ENCODE peak calls at places on chromosome 14, in ten cellular contexts. I is CD14-positive monocyte, L is kidney epithelial cell, B is natural killer cell, N is sigmoid colon, F is fibroblast of mammary gland, D is stomach, Q is IMR-90, T is pancreas, O is Peyer's patch. C is an unnamed sample.

GRCh38 chr14:87014854-87015253 is 978.1 kb downstream of the GALC start:
- DNase-seq in I (no peak), L (no peak), B (no peak), N (no peak), F (no peak), D (no peak), Q (no peak), T (no peak), O (no peak), C (no peak)

GRCh38 chr14:75259946-75260545 is 18.6 kb upstream of the FOS start:
- DNase-seq in I (no peak), L (no peak), B (no peak), N (no peak), F (no peak), D (no peak), Q (no peak), T (no peak), O (no peak), C (no peak)

GRCh38 chr14:99807413-99808132 is 14.4 kb downstream of the EML1 start:
- DNase-seq in I (no peak), L (no peak), B (no peak), N (no peak), F (peak), D (no peak), Q (no peak), T (no peak), O (no peak), C (no peak)

GRCh38 chr14:55133416-55133815 is 4.4 kb downstream of the LGALS3 start:
- DNase-seq in I (no peak), L (no peak), B (no peak), N (no peak), F (peak), D (no peak), Q (peak), T (no peak), O (no peak), C (no peak)

GRCh38 chr14:69701269-69701668 is 65.7 kb upstream of the SRSF5 start:
- DNase-seq in I (no peak), L (no peak), B (no peak), N (no peak), F (no peak), D (no peak), Q (no peak), T (no peak), O (no peak), C (no peak)

GRCh38 chr14:69241577-69241976 is 18.4 kb upstream of the GALNT16 start:
- DNase-seq in I (no peak), L (no peak), B (no peak), N (no peak), F (peak), D (no peak), Q (no peak), T (no peak), O (no peak), C (no peak)

GRCh38 chr14:69586420-69586819 is 11.7 kb upstream of the CCDC177 start:
- DNase-seq in I (no peak), L (no peak), B (no peak), N (no peak), F (peak), D (no peak), Q (no peak), T (no peak), O (no peak), C (no peak)

GRCh38 chr14:34496679-34497513 is 34.9 kb upstream of the SPTSSA start:
- DNase-seq in I (peak), L (peak), B (no peak), N (peak), F (peak), D (peak), Q (peak), T (peak), O (peak), C (peak)

GRCh38 chr14:98130691-98131090 is 1141.3 kb downstream of the BCL11B start:
- DNase-seq in I (no peak), L (no peak), B (no peak), N (no peak), F (no peak), D (no peak), Q (no peak), T (no peak), O (no peak), C (no peak)

GRCh38 chr14:99026471-99026870 is 245.5 kb downstream of the BCL11B start:
- DNase-seq in I (no peak), L (no peak), B (no peak), N (no peak), F (no peak), D (no peak), Q (no peak), T (no peak), O (no peak), C (no peak)

GRCh38 chr14:56659964-56660551 is 80.5 kb downstream of the TMEM260 start:
- DNase-seq in I (no peak), L (peak), B (no peak), N (no peak), F (peak), D (no peak), Q (peak), T (no peak), O (no peak), C (no peak)

GRCh38 chr14:29836395-29836794 is 91.3 kb downstream of the PRKD1 start:
- DNase-seq in I (no peak), L (no peak), B (no peak), N (no peak), F (no peak), D (no peak), Q (no peak), T (no peak), O (no peak), C (no peak)

GRCh38 chr14:70192915-70193314 is 4.2 kb upstream of the SLC8A3 start:
- DNase-seq in I (no peak), L (no peak), B (no peak), N (no peak), F (no peak), D (no peak), Q (no peak), T (no peak), O (no peak), C (no peak)

GRCh38 chr14:38279556-38279955 is 23.7 kb upstream of the CLEC14A start:
- DNase-seq in I (no peak), L (no peak), B (no peak), N (no peak), F (no peak), D (no peak), Q (no peak), T (no peak), O (no peak), C (no peak)

GRCh38 chr14:24892730-24893059 is 157.3 kb downstream of the STXBP6 start:
- DNase-seq in I (no peak), L (no peak), B (no peak), N (no peak), F (no peak), D (no peak), Q (no peak), T (no peak), O (no peak), C (no peak)

GRCh38 chr14:88660056-88660455 is 97.2 kb downstream of the ZC3H14 start:
- DNase-seq in I (no peak), L (no peak), B (no peak), N (no peak), F (peak), D (no peak), Q (peak), T (no peak), O (no peak), C (no peak)

GRCh38 chr14:58747181-58747580 is 109.4 kb downstream of the DACT1 start:
- DNase-seq in I (peak), L (peak), B (no peak), N (peak), F (peak), D (no peak), Q (peak), T (peak), O (no peak), C (no peak)

GRCh38 chr14:53458368-53458814 is 305.3 kb upstream of the DDHD1 start:
- DNase-seq in I (no peak), L (peak), B (no peak), N (no peak), F (peak), D (no peak), Q (peak), T (no peak), O (no peak), C (no peak)

GRCh38 chr14:96167224-96168148 is 37.2 kb upstream of the BDKRB2 start:
- DNase-seq in I (no peak), L (no peak), B (no peak), N (peak), F (peak), D (no peak), Q (peak), T (peak), O (no peak), C (no peak)

GRCh38 chr14:73824536-73824935 is 27.1 kb upstream of the PTGR2 start:
- DNase-seq in I (no peak), L (no peak), B (no peak), N (no peak), F (no peak), D (no peak), Q (no peak), T (no peak), O (no peak), C (no peak)

GRCh38 chr14:102980409-102980810 is 57.9 kb downstream of the AMN start:
- DNase-seq in I (no peak), L (no peak), B (no peak), N (no peak), F (peak), D (no peak), Q (no peak), T (no peak), O (no peak), C (no peak)

GRCh38 chr14:52950410-52950897 is 396 bp downstream of the FERMT2 start:
- DNase-seq in I (no peak), L (no peak), B (no peak), N (peak), F (peak), D (peak), Q (peak), T (peak), O (no peak), C (peak)

GRCh38 chr14:98182385-98183055 is 1089.5 kb downstream of the BCL11B start:
- DNase-seq in I (no peak), L (no peak), B (no peak), N (no peak), F (no peak), D (no peak), Q (no peak), T (no peak), O (no peak), C (no peak)

GRCh38 chr14:55867726-55868125 is 250.5 kb upstream of the PELI2 start:
- DNase-seq in I (no peak), L (no peak), B (no peak), N (no peak), F (peak), D (no peak), Q (peak), T (no peak), O (no peak), C (no peak)

GRCh38 chr14:103329421-103330347 is 4.4 kb upstream of the EIF5 start:
- DNase-seq in I (peak), L (no peak), B (no peak), N (no peak), F (peak), D (peak), Q (peak), T (peak), O (no peak), C (peak)

GRCh38 chr14:46672128-46672527 is 20.5 kb upstream of the RPL10L start:
- DNase-seq in I (no peak), L (no peak), B (no peak), N (no peak), F (no peak), D (no peak), Q (no peak), T (no peak), O (no peak), C (no peak)

GRCh38 chr14:90488256-90488655 is 91.4 kb downstream of the CALM1 start:
- DNase-seq in I (no peak), L (no peak), B (no peak), N (no peak), F (no peak), D (no peak), Q (no peak), T (no peak), O (no peak), C (no peak)

GRCh38 chr14:76090611-76091010 is 61.1 kb upstream of the GPATCH2L start:
- DNase-seq in I (no peak), L (no peak), B (no peak), N (no peak), F (peak), D (no peak), Q (no peak), T (no peak), O (no peak), C (no peak)

GRCh38 chr14:48023881-48024280 is 348.5 kb upstream of the MDGA2 start:
- DNase-seq in I (no peak), L (no peak), B (no peak), N (no peak), F (no peak), D (no peak), Q (no peak), T (no peak), O (no peak), C (no peak)

GRCh38 chr14:58659846-58660245 is 22.1 kb downstream of the DACT1 start:
- DNase-seq in I (no peak), L (no peak), B (no peak), N (peak), F (no peak), D (no peak), Q (no peak), T (peak), O (no peak), C (no peak)

GRCh38 chr14:93120952-93121834 is 5.5 kb upstream of the ITPK1 start:
- DNase-seq in I (no peak), L (no peak), B (no peak), N (no peak), F (peak), D (no peak), Q (no peak), T (no peak), O (no peak), C (no peak)

GRCh38 chr14:102593841-102594170 is 1.4 kb downstream of the RCOR1 start:
- DNase-seq in I (no peak), L (no peak), B (no peak), N (no peak), F (no peak), D (no peak), Q (no peak), T (no peak), O (no peak), C (no peak)

GRCh38 chr14:36663404-36664321 is 2.0 kb downstream of the PAX9 start:
- DNase-seq in I (no peak), L (no peak), B (no peak), N (no peak), F (peak), D (no peak), Q (no peak), T (no peak), O (no peak), C (no peak)

GRCh38 chr14:63952933-63953437 is 100.2 kb downstream of the SYNE2 start:
- DNase-seq in I (no peak), L (no peak), B (no peak), N (no peak), F (peak), D (no peak), Q (peak), T (no peak), O (no peak), C (no peak)

DNA sequence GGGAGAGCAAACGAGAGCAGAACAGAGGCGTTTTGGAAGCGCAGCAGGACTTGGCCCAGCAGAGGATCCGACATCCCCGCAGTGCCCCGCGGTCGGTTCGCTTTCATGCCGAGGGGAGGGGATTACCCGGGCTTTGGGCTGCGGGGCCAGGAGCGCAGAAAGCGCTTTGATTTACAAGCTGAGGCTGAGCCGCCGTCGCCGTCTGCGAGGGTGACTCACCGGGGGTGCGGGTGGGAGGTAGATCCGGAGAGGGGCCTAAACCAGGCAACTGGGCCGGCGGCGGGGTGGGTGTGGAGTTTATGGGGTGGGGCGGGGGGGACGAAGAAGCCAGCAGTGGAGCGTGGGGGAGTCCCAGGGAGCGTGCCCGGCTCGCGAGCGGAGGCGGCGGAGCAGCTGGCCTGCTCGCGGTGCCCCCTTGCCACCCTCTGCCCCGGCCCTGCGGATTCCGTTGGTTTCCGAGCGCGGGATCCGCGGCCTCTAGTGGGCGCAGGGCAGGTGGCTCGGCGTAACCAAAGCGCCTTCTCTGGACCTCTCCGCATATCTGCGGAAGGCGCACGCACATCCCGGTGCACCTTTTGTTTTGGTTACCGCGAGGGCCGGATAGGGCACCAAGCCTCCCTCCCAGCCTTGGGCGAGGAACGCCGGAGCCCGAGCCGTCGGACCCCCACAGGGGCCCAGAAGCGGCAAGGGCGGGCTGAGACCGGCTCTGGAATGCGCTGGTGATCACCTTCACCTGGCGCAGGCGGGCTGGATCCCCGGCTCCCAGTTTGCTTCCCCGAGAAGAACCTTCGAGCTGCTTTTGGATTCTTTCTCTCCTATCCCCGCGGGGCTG is 2.6 kb downstream of the SIX4 start:
- DNase-seq in I (no peak), L (no peak), B (peak), N (peak), F (peak), D (peak), Q (peak), T (peak), O (no peak), C (peak)
- TF ChIP-seq CTCF in I (no peak), L (peak), B (no peak), N (no peak), F (no peak), D (peak), Q (peak), T (peak), O (no peak), C (no peak)

GRCh38 chr14:101558739-101559240 is 2.5 kb upstream of the DIO3 start:
- DNase-seq in I (no peak), L (no peak), B (no peak), N (no peak), F (no peak), D (no peak), Q (no peak), T (no peak), O (no peak), C (no peak)

GRCh38 chr14:101559250-101559623 is 2.1 kb upstream of the DIO3 start:
- DNase-seq in I (no peak), L (no peak), B (no peak), N (no peak), F (no peak), D (no peak), Q (no peak), T (no peak), O (no peak), C (no peak)

GRCh38 chr14:101560534-101561113 is 671 bp upstream of the DIO3 start:
- DNase-seq in I (no peak), L (no peak), B (no peak), N (no peak), F (no peak), D (no peak), Q (no peak), T (no peak), O (no peak), C (no peak)

GRCh38 chr14:101561145-101561896 is at the start of gene DIO3:
- DNase-seq in I (no peak), L (no peak), B (no peak), N (no peak), F (no peak), D (no peak), Q (no peak), T (peak), O (no peak), C (no peak)

GRCh38 chr14:101559624-101560533 is 1.4 kb upstream of the DIO3 start:
- DNase-seq in I (no peak), L (no peak), B (no peak), N (peak), F (no peak), D (no peak), Q (peak), T (peak), O (no peak), C (no peak)
- TF ChIP-seq CTCF in I (no peak), L (no peak), B (no peak), N (no peak), F (no peak), D (peak), Q (peak), T (no peak), O (peak), C (no peak)

GRCh38 chr14:35504260-35504659 is 29.7 kb upstream of the INSM2 start:
- DNase-seq in I (no peak), L (no peak), B (no peak), N (no peak), F (no peak), D (no peak), Q (no peak), T (no peak), O (no peak), C (no peak)
- TF ChIP-seq CTCF in I (no peak), L (no peak), B (no peak), N (no peak), F (no peak), D (no peak), Q (no peak), T (no peak), O (no peak), C (no peak)

GRCh38 chr14:105201156-105201927 is 20.2 kb upstream of the NUDT14 start:
- DNase-seq in I (no peak), L (no peak), B (no peak), N (no peak), F (no peak), D (no peak), Q (no peak), T (peak), O (no peak), C (no peak)
- TF ChIP-seq CTCF in I (peak), L (peak), B (no peak), N (no peak), F (no peak), D (peak), Q (no peak), T (no peak), O (no peak), C (no peak)

GRCh38 chr14:44009642-44010041 is 497.4 kb downstream of the FSCB start:
- DNase-seq in I (no peak), L (no peak), B (no peak), N (no peak), F (no peak), D (no peak), Q (no peak), T (no peak), O (no peak), C (no peak)

GRCh38 chr14:44010071-44010470 is 497.0 kb downstream of the FSCB start:
- DNase-seq in I (no peak), L (no peak), B (no peak), N (no peak), F (no peak), D (no peak), Q (no peak), T (no peak), O (no peak), C (no peak)

GRCh38 chr14:44010595-44010994 is 496.5 kb downstream of the FSCB start:
- DNase-seq in I (no peak), L (no peak), B (no peak), N (no peak), F (no peak), D (no peak), Q (no peak), T (no peak), O (no peak), C (no peak)
- TF ChIP-seq CTCF in I (no peak), L (no peak), B (no peak), N (no peak), F (no peak), D (no peak), Q (no peak), T (no peak), O (no peak), C (no peak)

DNA sequence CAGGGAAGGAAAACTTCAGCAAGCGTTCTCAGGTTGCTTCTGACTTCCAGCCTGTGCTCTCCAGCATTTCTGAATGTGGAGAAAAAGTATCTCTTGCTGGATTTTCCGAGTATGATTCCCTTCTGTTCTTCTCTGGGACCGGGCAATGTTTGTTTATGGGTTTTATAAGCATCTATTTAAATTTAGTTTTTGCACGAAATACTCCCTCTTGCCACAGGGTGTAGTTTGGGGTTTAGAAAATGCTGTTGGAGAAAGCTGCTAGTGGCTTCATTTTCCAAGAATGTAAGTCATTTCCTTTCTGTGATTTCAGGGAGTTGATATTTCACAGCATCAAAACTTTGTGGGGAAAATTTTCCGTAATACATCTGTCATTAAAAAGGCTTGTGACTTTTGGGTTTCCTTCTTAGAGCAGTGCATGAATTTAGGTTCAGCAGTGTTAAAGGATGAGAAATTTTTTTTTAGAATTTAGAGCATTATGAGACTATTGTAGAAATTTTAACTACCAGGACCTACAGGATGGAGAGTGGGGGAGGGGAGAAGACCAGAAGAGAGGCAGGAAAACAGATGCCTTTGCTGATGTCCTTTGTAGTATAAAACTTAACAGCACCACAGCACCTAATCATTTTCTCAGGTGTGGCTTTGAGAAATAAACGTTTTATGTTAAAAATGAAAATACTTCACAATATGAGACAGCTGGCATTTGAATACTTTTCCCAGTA is 1.5 kb downstream of the FRMD6 start:
- DNase-seq in I (no peak), L (no peak), B (no peak), N (no peak), F (peak), D (no peak), Q (peak), T (no peak), O (no peak), C (no peak)
- TF ChIP-seq CTCF in I (no peak), L (peak), B (no peak), N (peak), F (peak), D (peak), Q (peak), T (no peak), O (peak), C (no peak)